ENCODE peak calls at places on chromosome 18, in five cellular contexts. C is neural crest cell, F is NB4, G is foreskin fibroblast, R is Calu3. Z is an unnamed sample.

GRCh38 chr18:48133675-48134251 is 203.3 kb upstream of the SMAD2 start:
- DNase-seq in C (no peak), F (no peak), G (no peak), R (peak), Z (no peak)

GRCh38 chr18:48850891-48851302 is 99.9 kb downstream of the SMAD7 start:
- DNase-seq in C (no peak), F (no peak), G (no peak), R (no peak), Z (no peak)

GRCh38 chr18:21740724-21741510 is at the start of gene MIB1:
- DNase-seq in C (peak), F (peak), G (no peak), R (no peak), Z (no peak)

GRCh38 chr18:13527256-13527655 is 199.1 kb downstream of the FAM210A start:
- DNase-seq in C (no peak), F (no peak), G (no peak), R (no peak), Z (no peak)

GRCh38 chr18:25464211-25464610 is 112.2 kb upstream of the ZNF521 start:
- DNase-seq in C (no peak), F (no peak), G (peak), R (no peak), Z (no peak)

GRCh38 chr18:66749030-66749429 is 145.1 kb upstream of the CDH19 start:
- DNase-seq in C (no peak), F (no peak), G (no peak), R (peak), Z (no peak)

GRCh38 chr18:33983126-33983525 is 241.6 kb downstream of the NOL4 start:
- DNase-seq in C (no peak), F (no peak), G (no peak), R (no peak), Z (no peak)

GRCh38 chr18:46002934-46003333 is 35.8 kb upstream of the EPG5 start:
- DNase-seq in C (no peak), F (no peak), G (no peak), R (no peak), Z (no peak)

GRCh38 chr18:76421291-76422078 is 73.6 kb downstream of the ZNF516 start:
- DNase-seq in C (no peak), F (no peak), G (no peak), R (peak), Z (no peak)

GRCh38 chr18:22494771-22495170 is 77.1 kb upstream of the CTAGE1 start:
- DNase-seq in C (no peak), F (no peak), G (no peak), R (no peak), Z (no peak)

GRCh38 chr18:24846133-24846532 is 385.7 kb downstream of the HRH4 start:
- DNase-seq in C (no peak), F (peak), G (no peak), R (no peak), Z (no peak)

GRCh38 chr18:3062798-3063563 is 50.0 kb upstream of the LPIN2 start:
- DNase-seq in C (peak), F (peak), G (peak), R (peak), Z (no peak)

GRCh38 chr18:79510046-79510685 is 114.4 kb downstream of the NFATC1 start:
- DNase-seq in C (no peak), F (no peak), G (no peak), R (no peak), Z (no peak)

GRCh38 chr18:38611036-38611964 is 1045.7 kb upstream of the CELF4 start:
- DNase-seq in C (no peak), F (peak), G (no peak), R (no peak), Z (no peak)

GRCh38 chr18:45026162-45026561 is 345.5 kb downstream of the SETBP1 start:
- DNase-seq in C (no peak), F (peak), G (no peak), R (no peak), Z (no peak)

GRCh38 chr18:48003426-48004349 is 73.2 kb upstream of the SMAD2 start:
- DNase-seq in C (no peak), F (peak), G (peak), R (peak), Z (no peak)

DNA sequence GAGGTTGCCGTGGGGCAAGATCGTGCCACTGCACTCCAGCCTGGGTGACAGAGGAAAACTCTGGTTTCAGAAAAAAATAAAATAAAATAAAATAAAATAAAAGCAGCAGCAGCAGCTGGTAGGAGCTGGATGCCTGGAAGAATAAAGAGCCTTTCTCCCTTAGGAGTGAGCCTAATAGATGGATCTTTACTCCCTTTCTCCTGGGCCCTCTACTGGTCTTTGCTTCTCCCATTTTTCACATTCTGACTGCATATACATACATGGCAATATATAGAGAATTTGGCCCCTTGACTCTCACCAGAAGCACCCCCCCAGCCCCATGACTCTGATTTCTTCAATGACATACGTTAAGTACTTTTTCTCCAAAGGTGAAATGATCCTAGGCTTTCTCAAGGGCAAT is 9.8 kb upstream of the MALT1 start:
- DNase-seq in C (no peak), F (no peak), G (peak), R (no peak), Z (no peak)
- TF ChIP-seq CTCF in C (peak), F (no peak), G (peak), R (no peak), Z (peak)

GRCh38 chr18:70468861-70469570 is 180.2 kb downstream of the SOCS6 start:
- DNase-seq in C (no peak), F (peak), G (no peak), R (no peak), Z (no peak)

GRCh38 chr18:70463085-70463484 is 174.2 kb downstream of the SOCS6 start:
- DNase-seq in C (no peak), F (no peak), G (no peak), R (no peak), Z (no peak)

GRCh38 chr18:70461323-70462077 is 172.7 kb downstream of the SOCS6 start:
- DNase-seq in C (no peak), F (peak), G (no peak), R (no peak), Z (no peak)

GRCh38 chr18:70462078-70462439 is 173.2 kb downstream of the SOCS6 start:
- DNase-seq in C (no peak), F (peak), G (no peak), R (no peak), Z (no peak)

GRCh38 chr18:70464343-70465114 is 175.7 kb downstream of the SOCS6 start:
- DNase-seq in C (peak), F (peak), G (peak), R (peak), Z (peak)
- TF ChIP-seq CTCF in C (peak), F (peak), G (peak), R (no peak), Z (peak)

GRCh38 chr18:8800445-8800844 is 95.1 kb downstream of the MTCL1 start:
- DNase-seq in C (no peak), F (no peak), G (peak), R (peak), Z (peak)

GRCh38 chr18:8799593-8799992 is 94.2 kb downstream of the MTCL1 start:
- DNase-seq in C (no peak), F (no peak), G (no peak), R (no peak), Z (no peak)

GRCh38 chr18:8798996-8799395 is 93.6 kb downstream of the MTCL1 start:
- DNase-seq in C (no peak), F (no peak), G (no peak), R (peak), Z (no peak)

GRCh38 chr18:8800876-8801262 is 95.5 kb downstream of the MTCL1 start:
- DNase-seq in C (no peak), F (no peak), G (no peak), R (no peak), Z (no peak)

DNA sequence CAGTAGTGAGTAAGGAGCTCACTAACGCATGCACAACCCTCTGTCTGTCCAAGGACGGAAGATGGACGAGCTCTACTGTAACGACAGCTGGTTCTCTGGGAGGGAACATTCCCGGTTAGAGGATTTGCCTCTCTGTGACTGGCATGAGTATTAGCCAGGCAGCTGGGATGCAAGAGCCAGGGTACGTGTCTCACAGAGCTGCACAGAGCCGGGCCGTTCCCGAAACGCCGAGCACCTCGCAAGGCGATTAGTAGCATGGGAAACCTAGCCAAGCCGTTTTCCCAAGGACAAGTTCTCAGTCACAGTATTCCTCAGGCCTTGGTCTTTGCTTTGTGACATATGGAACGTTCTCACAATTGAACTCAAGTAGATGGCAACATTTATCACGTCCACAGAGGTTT is 94.7 kb downstream of the MTCL1 start:
- DNase-seq in C (no peak), F (no peak), G (peak), R (no peak), Z (no peak)
- TF ChIP-seq CTCF in C (no peak), F (no peak), G (no peak), R (no peak), Z (no peak)

DNA sequence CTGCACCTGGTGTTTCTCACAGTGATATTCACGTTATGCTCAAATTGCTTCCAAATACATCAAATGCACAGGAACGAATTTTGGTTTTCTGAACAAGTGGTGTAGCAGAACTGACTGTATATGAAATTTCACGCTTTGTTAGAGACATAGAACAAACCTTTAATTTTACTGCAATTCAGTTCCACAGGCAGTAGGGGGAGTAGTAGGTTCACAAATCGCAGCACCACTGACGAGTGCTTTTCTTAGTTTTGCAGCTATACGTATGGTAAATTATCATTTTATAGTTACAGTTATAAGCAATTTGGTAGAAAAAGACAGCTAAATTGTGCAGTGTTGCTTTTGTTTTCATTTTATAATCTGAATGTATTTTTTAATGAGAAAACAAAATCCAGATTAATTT is 113.3 kb downstream of the KIAA1328 start:
- DNase-seq in C (no peak), F (peak), G (peak), R (peak), Z (no peak)
- TF ChIP-seq CTCF in C (peak), F (peak), G (peak), R (peak), Z (peak)

GRCh38 chr18:71784777-71785176 is 759.4 kb downstream of the CBLN2 start:
- DNase-seq in C (no peak), F (peak), G (no peak), R (no peak), Z (no peak)
- TF ChIP-seq CTCF in C (peak), F (peak), G (no peak), R (no peak), Z (peak)